ENCODE peak calls at places on chromosomes 5 and 9, in four cellular contexts. A is astrocyte of the spinal cord, Z is dorsolateral prefrontal cortex, L is neural crest cell. E is an unnamed sample.

GRCh38 chr9:31808770-31809169 is 575.7 kb upstream of the ACO1 start:
- DNase-seq in A (no peak), Z (no peak), L (no peak), E (no peak)

GRCh38 chr5:43000198-43000840 is 39.8 kb downstream of the ANXA2R start:
- DNase-seq in A (peak; percentile 56), Z (no peak), L (no peak), E (no peak)

GRCh38 chr5:20556364-20556763 is 568.4 kb upstream of the CDH18 start:
- DNase-seq in Z (no peak), A (peak; percentile 54), L (no peak), E (no peak)

GRCh38 chr5:140996055-140996454 is 29.8 kb downstream of the PCDHAC2 start:
- DNase-seq in Z (no peak), L (no peak), A (no peak), E (no peak)

GRCh38 chr5:174444791-174445190 is 279.6 kb upstream of the MSX2 start:
- DNase-seq in A (no peak), L (no peak), Z (no peak), E (no peak)

GRCh38 chr5:18068851-18069250 is 434.6 kb downstream of the TAF11L14 start:
- DNase-seq in A (no peak), Z (no peak), L (no peak), E (no peak)

GRCh38 chr9:38062498-38063362 is 6.3 kb downstream of the SHB start:
- DNase-seq in Z (no peak), L (no peak), A (peak; percentile 78), E (no peak)

GRCh38 chr9:98793031-98793430 is 3.3 kb downstream of the ANKS6 start:
- DNase-seq in A (no peak), L (no peak), Z (no peak), E (no peak)

GRCh38 chr5:173833200-173833599 is 54.9 kb upstream of the CPEB4 start:
- DNase-seq in Z (no peak), A (no peak), L (no peak), E (no peak)

GRCh38 chr5:37900692-37901091 is 60.9 kb upstream of the GDNF start:
- DNase-seq in A (peak; percentile 37), Z (peak; percentile 32), L (no peak), E (no peak)

GRCh38 chr9:93010696-93011095 is 47.8 kb upstream of the SUSD3 start:
- DNase-seq in Z (no peak), L (no peak), A (no peak), E (no peak)

GRCh38 chr9:19473605-19474004 is 64.8 kb downstream of the ACER2 start:
- DNase-seq in L (no peak), A (no peak), Z (no peak), E (no peak)

DNA sequence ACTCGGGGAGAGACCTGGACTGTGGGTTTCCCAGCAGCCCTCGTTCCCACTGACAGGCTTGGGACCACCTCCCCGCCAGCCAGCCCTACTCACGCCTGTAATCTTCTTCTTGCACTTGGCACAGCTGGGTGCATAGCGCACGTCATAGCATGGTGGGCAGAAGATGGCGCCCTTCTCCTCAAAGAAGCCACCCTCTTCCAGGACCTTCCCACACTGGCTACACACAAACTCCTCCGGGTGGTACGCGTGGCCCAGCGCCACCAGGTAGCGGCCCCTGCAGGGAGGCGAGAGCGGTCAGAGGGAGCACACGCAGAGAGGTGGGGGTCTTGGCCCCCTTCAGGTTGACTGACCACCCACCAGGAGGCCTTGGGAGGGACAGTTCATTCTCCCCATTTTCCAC is 9.4 kb downstream of the PDLIM7 start:
- DNase-seq in Z (no peak), A (no peak), L (no peak), E (no peak)
- TF ChIP-seq CTCF in Z (no peak), A (no peak), L (no peak), E (no peak)

GRCh38 chr5:124738751-124739559 is 7.5 kb downstream of the ZNF608 start:
- DNase-seq in A (no peak), L (no peak), Z (no peak), E (no peak)
- TF ChIP-seq CTCF in A (peak; percentile 8), L (peak; percentile 65), Z (peak; percentile 15), E (no peak)

GRCh38 chr9:13213337-13213736 is 66.2 kb downstream of the MPDZ start:
- DNase-seq in Z (no peak), L (no peak), A (peak; percentile 53), E (no peak)
- TF ChIP-seq CTCF in Z (peak; percentile 55), L (peak; percentile 64), A (no peak), E (no peak)

DNA sequence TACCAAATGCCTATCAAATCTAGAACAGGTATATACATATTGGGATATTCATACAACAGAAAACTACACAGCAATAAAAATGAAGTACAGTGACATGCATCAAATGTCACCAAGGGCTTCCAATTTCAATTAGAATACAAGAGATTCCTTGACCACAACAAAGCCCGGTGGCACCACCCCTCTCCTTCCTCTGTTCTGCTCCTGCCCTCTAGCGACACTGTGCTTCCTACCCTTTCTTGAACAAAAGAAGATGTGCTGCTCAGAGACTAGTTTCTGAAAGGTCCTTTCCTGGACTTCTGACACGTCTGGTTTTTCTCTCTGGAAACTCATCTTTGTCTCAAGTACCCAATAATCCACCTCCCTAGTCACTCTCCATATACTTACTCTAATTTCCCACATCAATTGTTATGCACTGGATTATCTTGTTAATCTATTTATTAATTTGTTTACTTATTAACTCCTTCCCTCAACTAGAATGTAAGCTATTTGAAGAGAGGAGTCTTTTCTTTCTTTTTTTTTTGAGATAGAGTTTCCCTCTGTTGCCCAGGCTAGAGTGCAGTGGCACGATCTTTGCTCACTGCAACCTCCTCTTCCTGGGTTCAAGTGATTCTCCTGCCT is 70.4 kb upstream of the CTSV start:
- DNase-seq in L (no peak), Z (no peak), A (peak; percentile 23), E (no peak)
- TF ChIP-seq CTCF in L (peak; percentile 66), Z (peak; percentile 62), A (peak; percentile 46), E (peak; percentile 37)

E was measured in CD14-positive monocyte.